ENCODE peak calls at places on chromosomes 6 and 20, in four cellular contexts. M, X, N and V are unnamed samples.

GRCh38 chr20:47727170-47727880 is 58.0 kb downstream of the SULF2 start:
- DNase-seq in M (no peak), X (peak), N (no peak), V (no peak)

GRCh38 chr20:32811886-32812285 is 7.9 kb upstream of the MAPRE1 start:
- DNase-seq in M (no peak), X (no peak), N (no peak), V (no peak)

GRCh38 chr6:137850816-137851602 is 16.1 kb upstream of the TNFAIP3 start:
- DNase-seq in M (no peak), N (no peak), X (no peak), V (no peak)

GRCh38 chr20:36886859-36887778 is 11.2 kb downstream of the TLDC2 start:
- DNase-seq in N (peak), X (peak), M (peak), V (peak)

GRCh38 chr6:133804263-133804662 is 84.7 kb upstream of the TCF21 start:
- DNase-seq in N (no peak), X (no peak), M (no peak), V (no peak)

GRCh38 chr6:128479991-128480390 is 40.4 kb downstream of the PTPRK start:
- DNase-seq in X (no peak), N (no peak), M (no peak), V (no peak)

GRCh38 chr6:44431118-44431725 is 43.7 kb downstream of the CDC5L start:
- DNase-seq in X (peak), M (no peak), N (peak), V (peak)

GRCh38 chr6:106099235-106099537 is 13.1 kb downstream of the PRDM1 start:
- DNase-seq in X (no peak), M (no peak), N (no peak), V (no peak)

GRCh38 chr6:125117818-125118217 is 35.8 kb upstream of the TPD52L1 start:
- DNase-seq in N (no peak), X (no peak), M (no peak), V (no peak)

GRCh38 chr6:52130440-52130839 is 43.0 kb upstream of the PKHD1 start:
- DNase-seq in X (no peak), M (no peak), N (no peak), V (no peak)

GRCh38 chr20:1964659-1965405 is 29.0 kb downstream of the PDYN start:
- DNase-seq in M (no peak), N (no peak), X (no peak), V (no peak)

GRCh38 chr6:47162231-47162630 is 120.1 kb upstream of the ADGRF1 start:
- DNase-seq in N (no peak), X (no peak), M (no peak), V (no peak)

GRCh38 chr20:50313223-50313820 is 122.7 kb downstream of the CEBPB start:
- DNase-seq in N (no peak), X (no peak), M (no peak), V (peak)

GRCh38 chr6:9796827-9797226 is 618.0 kb downstream of the TFAP2A start:
- DNase-seq in X (no peak), N (no peak), M (no peak), V (no peak)

DNA sequence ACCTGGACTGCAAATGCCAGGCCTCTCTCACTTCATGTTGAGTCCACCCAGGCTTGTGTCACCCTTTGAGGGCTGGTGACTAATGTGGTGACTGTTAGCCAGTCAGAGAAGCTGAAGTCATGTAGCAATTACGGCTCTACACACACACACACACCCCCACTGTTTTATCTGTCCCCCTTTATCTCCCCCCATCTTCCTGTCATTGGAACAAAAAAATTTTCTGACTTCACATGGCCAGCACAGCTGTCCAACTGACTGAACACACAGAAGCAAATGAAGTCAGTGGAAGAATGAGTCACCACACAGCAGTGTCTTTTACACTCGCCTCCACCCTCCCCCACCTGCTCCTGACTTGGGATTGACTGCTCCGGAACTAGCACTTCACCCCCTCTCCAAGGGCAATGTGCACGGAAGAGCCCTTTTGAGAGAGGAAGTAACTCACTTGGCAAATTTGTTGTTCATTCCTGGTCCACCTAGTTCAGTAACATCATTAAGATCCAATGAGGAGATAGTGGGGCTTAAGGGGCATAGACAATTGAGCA is 198.0 kb downstream of the RNF144B start:
- DNase-seq in N (peak), M (no peak), X (no peak), V (no peak)
- TF ChIP-seq JUND in N (peak), M (no peak), X (no peak), V (no peak)

GRCh38 chr6:34358389-34358906 is 34.0 kb downstream of the NUDT3 start:
- DNase-seq in M (no peak), N (no peak), X (no peak), V (no peak)
- TF ChIP-seq JUND in M (no peak), N (no peak), X (no peak), V (no peak)

GRCh38 chr6:154567695-154568220 is 57.3 kb upstream of the CNKSR3 start:
- DNase-seq in X (no peak), M (no peak), N (no peak), V (no peak)
- TF ChIP-seq JUND in X (no peak), M (no peak), N (no peak), V (no peak)

DNA sequence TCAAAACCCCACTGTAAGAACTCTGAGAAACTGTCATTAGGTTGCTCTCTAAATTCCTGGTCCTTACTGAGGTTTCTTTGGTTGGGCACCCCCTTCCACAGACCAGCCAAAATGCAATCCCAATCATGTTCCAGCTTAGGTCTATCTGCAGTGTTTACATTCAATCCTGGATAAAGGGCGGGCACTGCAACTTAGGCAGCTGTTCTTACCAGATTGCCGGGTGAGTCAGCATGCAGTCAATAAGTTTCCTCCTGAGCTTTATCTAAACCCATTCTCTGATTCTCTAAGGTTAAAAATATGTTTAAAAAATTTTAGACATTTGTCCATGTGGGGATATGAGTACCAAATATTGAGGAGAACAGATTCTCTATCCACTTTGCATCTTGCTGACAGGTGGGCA is 197.8 kb downstream of the HAO1 start:
- DNase-seq in N (no peak), X (no peak), M (no peak), V (no peak)
- TF ChIP-seq JUND in N (no peak), X (no peak), M (no peak), V (no peak)

GRCh38 chr6:16985484-16986284 is 116.2 kb upstream of the STMND1 start:
- DNase-seq in N (no peak), M (no peak), X (no peak), V (peak)
- TF ChIP-seq JUND in N (no peak), M (no peak), X (no peak), V (no peak)

GRCh38 chr6:117849087-117849486 is 58.0 kb upstream of the SLC35F1 start:
- DNase-seq in N (no peak), X (no peak), M (no peak), V (no peak)

DNA sequence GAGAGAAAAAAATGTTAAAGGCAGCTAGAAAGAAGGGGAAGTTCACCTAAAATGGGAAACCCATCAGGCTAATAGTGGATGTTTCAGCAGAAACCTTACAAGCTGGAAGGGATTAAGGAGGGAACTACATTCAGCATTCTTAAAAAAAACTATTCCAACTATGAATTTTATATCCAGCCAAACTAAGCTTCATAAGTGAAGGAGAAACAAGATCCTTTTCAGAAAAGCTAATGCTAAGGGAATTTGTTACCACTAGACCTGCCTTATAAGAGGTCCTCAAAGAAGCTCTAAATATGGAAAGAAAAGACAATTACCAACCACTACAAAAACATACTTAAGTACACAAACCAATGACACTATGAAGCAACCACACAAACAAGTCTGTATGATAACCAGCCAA is 59.2 kb upstream of the SLC35F1 start:
- DNase-seq in M (no peak), N (no peak), X (no peak), V (no peak)
- TF ChIP-seq JUND in M (no peak), N (no peak), X (no peak), V (no peak)

GRCh38 chr20:11502051-11502450 is 415.6 kb upstream of the BTBD3 start:
- DNase-seq in X (no peak), N (no peak), M (no peak), V (no peak)

GRCh38 chr20:11502668-11503067 is 415.0 kb upstream of the BTBD3 start:
- DNase-seq in N (no peak), M (no peak), X (no peak), V (no peak)

GRCh38 chr20:11497543-11497942 is 420.1 kb upstream of the BTBD3 start:
- DNase-seq in M (no peak), N (no peak), X (no peak), V (no peak)

GRCh38 chr20:11496382-11496781 is 421.3 kb upstream of the BTBD3 start:
- DNase-seq in M (no peak), N (no peak), X (no peak), V (no peak)

GRCh38 chr20:11499235-11499634 is 418.5 kb upstream of the BTBD3 start:
- DNase-seq in M (no peak), N (no peak), X (no peak), V (no peak)
- TF ChIP-seq JUND in M (no peak), N (no peak), X (no peak), V (no peak)

GRCh38 chr6:166109608-166110007 is 58.0 kb downstream of the TBXT start:
- DNase-seq in N (no peak), X (peak), M (no peak), V (no peak)

GRCh38 chr6:166104872-166105271 is 62.8 kb downstream of the TBXT start:
- DNase-seq in X (no peak), M (no peak), N (no peak), V (no peak)

GRCh38 chr6:166105341-166106075 is 62.1 kb downstream of the TBXT start:
- DNase-seq in M (no peak), N (no peak), X (no peak), V (no peak)

GRCh38 chr6:166104107-166104506 is 63.5 kb downstream of the TBXT start:
- DNase-seq in M (no peak), N (no peak), X (no peak), V (no peak)

DNA sequence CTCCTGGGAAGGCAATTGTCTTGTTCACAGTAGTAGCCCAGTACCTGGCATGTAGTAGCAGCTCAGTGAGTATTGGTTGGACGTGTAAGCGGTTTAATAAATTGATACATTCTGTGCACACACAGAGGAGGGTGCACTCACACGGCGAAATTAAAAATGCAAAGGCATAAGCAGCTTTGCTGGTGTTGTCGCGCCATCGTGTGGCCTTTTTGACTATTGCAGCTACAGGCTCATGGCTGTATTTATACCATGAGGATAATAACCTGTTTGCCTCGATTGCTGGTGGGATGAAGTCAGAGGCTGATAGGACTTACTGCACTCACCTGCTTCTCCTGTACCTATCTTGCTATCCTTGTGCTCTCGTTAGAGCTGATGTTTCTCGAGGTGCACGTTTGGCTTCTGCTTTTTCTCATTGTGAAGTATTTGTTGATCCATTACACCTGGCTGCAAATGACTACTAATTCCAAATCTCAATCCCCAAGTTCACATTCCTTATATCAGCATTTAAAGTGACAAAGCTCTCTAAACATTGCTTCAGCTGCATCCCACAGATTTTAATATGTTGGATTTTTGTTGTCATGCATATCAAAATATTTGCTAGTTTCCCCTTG is 61.5 kb downstream of the TBXT start:
- DNase-seq in M (no peak), X (peak), N (peak), V (peak)
- TF ChIP-seq JUND in M (no peak), X (no peak), N (no peak), V (no peak)

DNA sequence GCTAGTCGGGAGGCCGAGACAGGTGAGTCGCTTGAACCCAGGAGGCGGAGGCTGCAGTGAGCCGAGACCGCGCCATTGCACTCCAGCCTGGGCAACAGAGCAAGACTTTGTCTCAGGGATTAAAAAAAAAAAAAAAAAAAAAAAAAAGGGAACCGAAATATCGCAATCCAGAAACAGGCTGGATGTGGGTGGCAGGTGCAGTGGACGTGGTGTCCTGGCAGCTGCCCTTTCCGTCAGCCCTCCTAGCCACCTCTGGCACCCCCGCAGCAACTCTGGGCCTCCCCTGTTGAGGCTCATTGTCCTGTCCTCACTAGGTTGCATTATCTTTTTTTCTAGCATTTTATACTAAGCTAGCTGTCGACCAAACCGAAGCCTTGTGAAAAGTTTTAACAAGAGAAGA is 113.5 kb downstream of the DTNBP1 start:
- DNase-seq in X (no peak), M (no peak), N (no peak), V (no peak)
- TF ChIP-seq JUND in X (no peak), M (no peak), N (no peak), V (no peak)